ENCODE peak calls at places on chromosomes 1 and 21, in six cellular contexts. Y is mesenchymal stem cell, H is mesendoderm, B is H9, T is H1, C is IMR-90. U is an unnamed sample.

GRCh38 chr21:45414396-45415187 is 9.6 kb downstream of the COL18A1 start:
- DNase-seq in C (no peak), H (no peak), B (no peak), Y (no peak), T (no peak), U (no peak)

GRCh38 chr1:31626451-31627202 is 9.1 kb downstream of the HCRTR1 start:
- DNase-seq in B (peak; percentile 43), Y (peak; percentile 17), H (peak; percentile 24), C (peak; percentile 29), T (no peak), U (no peak)

GRCh38 chr21:16037386-16037785 is 307.6 kb downstream of the USP25 start:
- DNase-seq in T (no peak), Y (no peak), C (no peak), B (no peak), H (no peak), U (no peak)

GRCh38 chr21:41656946-41657525 is 109.8 kb downstream of the RIPK4 start:
- DNase-seq in B (no peak), T (no peak), C (no peak), H (no peak), Y (no peak), U (no peak)

GRCh38 chr1:42658880-42659337 is 686 bp downstream of the PPIH start:
- DNase-seq in B (peak; percentile 31), Y (peak; percentile 74), C (peak; percentile 43), H (no peak), T (no peak), U (no peak)

GRCh38 chr21:15631342-15631741 is 98.4 kb upstream of the USP25 start:
- DNase-seq in C (peak; percentile 71), B (no peak), T (no peak), Y (peak; percentile 75), H (no peak), U (no peak)

GRCh38 chr1:84862810-84863251 is 30.2 kb downstream of the LPAR3 start:
- DNase-seq in C (no peak), Y (no peak), B (no peak), T (no peak), H (no peak), U (no peak)

GRCh38 chr1:222617367-222617951 is 438 bp upstream of the MIA3 start:
- DNase-seq in C (peak; percentile 98), T (peak; percentile 91), H (peak; percentile 99), B (peak; percentile 99), Y (peak; percentile 98), U (peak; percentile 93)

GRCh38 chr1:246377606-246378005 is 129.5 kb downstream of the SMYD3 start:
- DNase-seq in H (peak; percentile 30), T (no peak), B (no peak), C (no peak), Y (no peak), U (no peak)

GRCh38 chr1:203273869-203274602 is 31.3 kb upstream of the BTG2 start:
- DNase-seq in B (no peak), C (no peak), T (no peak), Y (no peak), H (no peak), U (no peak)

GRCh38 chr1:160768295-160768657 is 27.7 kb upstream of the LY9 start:
- DNase-seq in Y (peak; percentile 11), T (peak; percentile 60), B (peak; percentile 59), C (no peak), H (peak; percentile 73), U (no peak)

GRCh38 chr1:165871311-165872067 is 44.1 kb downstream of the UCK2 start:
- DNase-seq in B (peak; percentile 72), C (peak; percentile 54), Y (peak; percentile 73), H (peak; percentile 80), T (peak; percentile 64), U (no peak)

GRCh38 chr1:116769561-116769977 is 15.3 kb downstream of the CD2 start:
- DNase-seq in T (no peak), Y (peak; percentile 17), C (no peak), H (no peak), B (no peak), U (no peak)

GRCh38 chr1:202966006-202966904 is 802 bp downstream of the CYB5R1 start:
- DNase-seq in H (no peak), C (no peak), T (no peak), B (no peak), Y (no peak), U (no peak)

GRCh38 chr1:77282866-77283539 is 1.2 kb downstream of the AK5 start:
- DNase-seq in B (peak; percentile 78), C (peak; percentile 5), T (peak; percentile 78), H (peak; percentile 70), Y (peak; percentile 35), U (no peak)

GRCh38 chr1:205301220-205301821 is 20.2 kb downstream of the NUAK2 start:
- DNase-seq in T (peak; percentile 94), C (peak; percentile 97), H (peak; percentile 100), B (peak; percentile 98), Y (peak; percentile 86), U (peak; percentile 99)

GRCh38 chr1:81179239-81179638 is 621.5 kb upstream of the ADGRL2 start:
- DNase-seq in Y (peak; percentile 97), B (no peak), H (no peak), T (no peak), C (peak; percentile 99), U (no peak)

GRCh38 chr1:173426057-173426456 is 51.1 kb upstream of the PRDX6 start:
- DNase-seq in C (no peak), T (peak; percentile 11), Y (no peak), B (no peak), H (no peak), U (no peak)

GRCh38 chr1:246930830-246931548 is 759 bp downstream of the AHCTF1 start:
- DNase-seq in H (peak; percentile 69), B (peak; percentile 41), T (peak; percentile 67), C (peak; percentile 58), Y (peak; percentile 76), U (peak; percentile 30)

GRCh38 chr1:212119397-212119837 is 83.9 kb downstream of the DTL start:
- DNase-seq in H (no peak), T (no peak), C (no peak), Y (no peak), B (no peak), U (no peak)

GRCh38 chr1:245823408-245824147 is 668.8 kb downstream of the KIF26B start:
- DNase-seq in Y (no peak), C (no peak), H (no peak), T (no peak), B (no peak), U (no peak)

GRCh38 chr1:69991644-69992043 is 213.7 kb downstream of the LRRC40 start:
- DNase-seq in C (peak; percentile 43), T (no peak), B (no peak), Y (peak; percentile 12), H (no peak), U (no peak)

GRCh38 chr1:145849356-145850165 is 4.1 kb downstream of the NUDT17 start:
- DNase-seq in T (peak; percentile 77), H (peak; percentile 50), C (peak; percentile 66), B (no peak), Y (peak; percentile 77), U (no peak)

GRCh38 chr1:59411147-59411546 is 114.3 kb downstream of the FGGY start:
- DNase-seq in C (no peak), Y (no peak), B (no peak), H (no peak), T (no peak), U (no peak)

GRCh38 chr1:59409986-59410385 is 113.1 kb downstream of the FGGY start:
- DNase-seq in Y (no peak), H (no peak), B (no peak), T (no peak), C (no peak), U (no peak)

GRCh38 chr1:59408608-59409007 is 111.7 kb downstream of the FGGY start:
- DNase-seq in B (no peak), H (peak; percentile 8), C (peak; percentile 53), T (no peak), Y (no peak), U (no peak)

GRCh38 chr1:59410457-59410856 is 113.6 kb downstream of the FGGY start:
- DNase-seq in T (no peak), Y (no peak), B (no peak), C (no peak), H (no peak), U (no peak)

DNA sequence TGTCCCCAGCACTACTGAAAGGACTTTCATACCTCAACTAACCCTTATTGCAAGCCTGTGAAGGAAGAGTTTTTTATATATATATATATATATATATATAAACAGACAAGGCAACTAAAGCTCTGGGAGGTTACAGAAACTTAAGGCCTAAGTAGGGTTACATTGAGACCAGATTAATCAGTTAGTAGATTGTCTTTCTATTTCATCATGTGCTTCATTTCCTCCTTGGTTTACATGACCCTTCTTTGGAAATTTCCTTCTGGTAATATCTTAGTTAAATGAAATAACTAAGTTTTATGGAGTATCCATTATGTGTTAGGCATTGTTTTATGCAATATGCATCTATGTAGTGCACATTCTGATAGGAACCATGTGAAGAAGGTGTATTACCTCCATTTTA is 112.6 kb downstream of the FGGY start:
- DNase-seq in C (no peak), H (no peak), Y (no peak), B (no peak), T (no peak), U (no peak)
- H2BK5ac ChIP-seq in C (no peak overlapping the region), H (no peak overlapping the region), Y (no peak overlapping the region), B (no peak overlapping the region), T (no peak overlapping the region), U (no peak overlapping the region)

GRCh38 chr1:151369621-151370048 is 2.9 kb downstream of the SELENBP1 start:
- DNase-seq in C (no peak), B (no peak), H (no peak), T (no peak), Y (no peak), U (no peak)
- H3K27ac ChIP-seq in C (no peak overlapping the region), B (no peak overlapping the region), H (no peak overlapping the region), T (no peak overlapping the region), Y (no peak overlapping the region), U (no peak overlapping the region)

DNA sequence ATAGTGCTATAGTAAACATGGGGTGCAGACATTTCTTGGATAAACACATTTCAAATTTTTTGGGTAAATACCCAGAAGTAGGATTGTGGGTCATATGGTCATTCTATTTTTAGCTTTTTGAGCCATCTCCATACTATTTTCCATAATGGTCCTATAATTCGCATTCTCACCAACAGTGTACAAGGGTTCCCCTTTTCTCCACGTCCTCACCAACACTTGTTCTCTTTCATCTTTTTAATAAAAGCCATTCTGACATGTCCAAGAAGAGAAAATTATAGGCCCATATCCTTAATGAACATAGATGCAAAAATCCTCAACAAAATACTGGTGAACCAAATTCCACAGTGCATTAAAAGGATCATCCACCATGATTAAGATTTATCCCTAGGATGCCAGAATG is 8.9 kb downstream of the STUM start:
- DNase-seq in H (no peak), Y (no peak), B (no peak), C (no peak), T (no peak), U (no peak)
- H2BK15ac ChIP-seq in H (no peak overlapping the region), Y (no peak overlapping the region), B (no peak overlapping the region), C (no peak overlapping the region), T (no peak overlapping the region), U (no peak overlapping the region)

DNA sequence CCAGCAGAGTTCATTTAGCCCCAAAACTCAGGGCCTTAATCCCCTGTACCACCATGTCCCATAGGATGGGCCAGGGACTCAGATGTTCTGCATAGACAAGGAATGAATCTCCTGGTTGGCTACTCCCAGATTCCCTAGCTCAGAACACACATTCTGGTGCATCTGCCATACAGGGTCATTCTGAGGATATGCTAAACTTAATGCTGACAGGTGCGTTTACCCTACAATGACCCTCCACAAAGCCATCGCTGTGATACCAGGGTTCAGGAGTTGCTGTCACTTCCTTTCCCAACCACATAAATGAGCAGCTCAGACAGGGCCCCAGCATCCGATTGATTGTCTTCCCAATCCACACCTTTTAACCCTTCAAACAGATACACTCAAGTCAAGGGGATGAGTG is 32.0 kb upstream of the HHAT start:
- DNase-seq in B (no peak), T (no peak), C (no peak), H (no peak), Y (no peak), U (no peak)
- H2BK5ac ChIP-seq in B (no peak overlapping the region), T (no peak overlapping the region), C (no peak overlapping the region), H (no peak overlapping the region), Y (no peak overlapping the region), U (no peak overlapping the region)

U was measured in neuronal stem cell.